ENCODE peak calls at places on chromosomes 7 and 10, in eight cellular contexts. One of them, this sample, is unnamed.

GRCh38 chr7:27147211-27148030 is at the start of gene HOXA6:
- DNase-seq in Jurkat, Clone E6-1: no peak
- DNase-seq in body of pancreas: peak; percentile 63
- DNase-seq in IMR-90: peak; percentile 67
- DNase-seq in psoas muscle: peak; percentile 78
- DNase-seq in CD8-positive, alpha-beta memory T cell: no peak
- DNase-seq in vagina: peak; percentile 85
- DNase-seq in esophagus squamous epithelium: no peak
- DNase-seq in this sample: no peak

GRCh38 chr10:49096890-49097445 is 18.4 kb downstream of the VSTM4 start:
- DNase-seq in Jurkat, Clone E6-1: no peak
- DNase-seq in vagina: peak; percentile 62
- DNase-seq in esophagus squamous epithelium: no peak
- DNase-seq in psoas muscle: no peak
- DNase-seq in body of pancreas: no peak
- DNase-seq in CD8-positive, alpha-beta memory T cell: no peak
- DNase-seq in IMR-90: no peak
- DNase-seq in this sample: no peak

GRCh38 chr7:66146701-66147100 is 32.1 kb downstream of the CRCP start:
- DNase-seq in CD8-positive, alpha-beta memory T cell: no peak
- DNase-seq in IMR-90: peak; percentile 63
- DNase-seq in esophagus squamous epithelium: no peak
- DNase-seq in body of pancreas: no peak
- DNase-seq in psoas muscle: no peak
- DNase-seq in vagina: no peak
- DNase-seq in Jurkat, Clone E6-1: no peak
- DNase-seq in this sample: no peak

GRCh38 chr10:9786101-9786500 is 1231.6 kb upstream of the CELF2 start:
- DNase-seq in CD8-positive, alpha-beta memory T cell: no peak
- DNase-seq in Jurkat, Clone E6-1: no peak
- DNase-seq in psoas muscle: no peak
- DNase-seq in vagina: no peak
- DNase-seq in IMR-90: peak; percentile 69
- DNase-seq in body of pancreas: no peak
- DNase-seq in esophagus squamous epithelium: no peak
- DNase-seq in this sample: no peak

GRCh38 chr10:22737587-22737986 is 23.2 kb upstream of the PIP4K2A start:
- DNase-seq in body of pancreas: no peak
- DNase-seq in Jurkat, Clone E6-1: no peak
- DNase-seq in vagina: no peak
- DNase-seq in CD8-positive, alpha-beta memory T cell: no peak
- DNase-seq in psoas muscle: peak; percentile 53
- DNase-seq in esophagus squamous epithelium: no peak
- DNase-seq in IMR-90: peak; percentile 81
- DNase-seq in this sample: no peak

GRCh38 chr10:46296629-46297275 is 10.0 kb downstream of the ANTXRL start:
- DNase-seq in IMR-90: no peak
- DNase-seq in body of pancreas: no peak
- DNase-seq in vagina: no peak
- DNase-seq in CD8-positive, alpha-beta memory T cell: no peak
- DNase-seq in esophagus squamous epithelium: no peak
- DNase-seq in Jurkat, Clone E6-1: no peak
- DNase-seq in psoas muscle: no peak
- DNase-seq in this sample: peak; percentile 56

GRCh38 chr10:118042827-118043242 is 3.9 kb downstream of the RAB11FIP2 start:
- DNase-seq in Jurkat, Clone E6-1: no peak
- DNase-seq in IMR-90: no peak
- DNase-seq in vagina: no peak
- DNase-seq in CD8-positive, alpha-beta memory T cell: no peak
- DNase-seq in esophagus squamous epithelium: no peak
- DNase-seq in psoas muscle: no peak
- DNase-seq in body of pancreas: peak; percentile 15
- DNase-seq in this sample: no peak

GRCh38 chr10:132671171-132672154 is 114.5 kb downstream of the NKX6-2 start:
- DNase-seq in psoas muscle: no peak
- DNase-seq in esophagus squamous epithelium: no peak
- DNase-seq in body of pancreas: peak; percentile 8
- DNase-seq in IMR-90: no peak
- DNase-seq in Jurkat, Clone E6-1: no peak
- DNase-seq in CD8-positive, alpha-beta memory T cell: no peak
- DNase-seq in vagina: no peak
- DNase-seq in this sample: peak; percentile 26

GRCh38 chr10:17588420-17588819 is 28.8 kb downstream of the HACD1 start:
- DNase-seq in psoas muscle: no peak
- DNase-seq in IMR-90: no peak
- DNase-seq in CD8-positive, alpha-beta memory T cell: no peak
- DNase-seq in body of pancreas: no peak
- DNase-seq in Jurkat, Clone E6-1: no peak
- DNase-seq in esophagus squamous epithelium: no peak
- DNase-seq in vagina: no peak
- DNase-seq in this sample: no peak

GRCh38 chr10:12684784-12685183 is 316.7 kb downstream of the CCDC3 start:
- DNase-seq in esophagus squamous epithelium: no peak
- DNase-seq in body of pancreas: no peak
- DNase-seq in IMR-90: no peak
- DNase-seq in psoas muscle: no peak
- DNase-seq in vagina: no peak
- DNase-seq in CD8-positive, alpha-beta memory T cell: no peak
- DNase-seq in Jurkat, Clone E6-1: no peak
- DNase-seq in this sample: no peak

GRCh38 chr10:100101526-100102076 is 19.9 kb upstream of the CPN1 start:
- DNase-seq in CD8-positive, alpha-beta memory T cell: no peak
- DNase-seq in IMR-90: peak; percentile 6
- DNase-seq in psoas muscle: no peak
- DNase-seq in esophagus squamous epithelium: no peak
- DNase-seq in body of pancreas: no peak
- DNase-seq in vagina: no peak
- DNase-seq in Jurkat, Clone E6-1: no peak
- DNase-seq in this sample: no peak

GRCh38 chr10:58641095-58641531 is 128.4 kb downstream of the BICC1 start:
- DNase-seq in IMR-90: peak; percentile 92
- DNase-seq in Jurkat, Clone E6-1: no peak
- DNase-seq in body of pancreas: no peak
- DNase-seq in CD8-positive, alpha-beta memory T cell: no peak
- DNase-seq in psoas muscle: no peak
- DNase-seq in esophagus squamous epithelium: no peak
- DNase-seq in vagina: no peak
- DNase-seq in this sample: peak; percentile 66

GRCh38 chr10:121553861-121554264 is 44.4 kb downstream of the FGFR2 start:
- DNase-seq in psoas muscle: no peak
- DNase-seq in body of pancreas: peak; percentile 74
- DNase-seq in esophagus squamous epithelium: no peak
- DNase-seq in vagina: no peak
- DNase-seq in Jurkat, Clone E6-1: no peak
- DNase-seq in IMR-90: no peak
- DNase-seq in CD8-positive, alpha-beta memory T cell: no peak
- DNase-seq in this sample: peak; percentile 74

GRCh38 chr10:123494409-123494808 is 171.7 kb upstream of the GPR26 start:
- DNase-seq in CD8-positive, alpha-beta memory T cell: no peak
- DNase-seq in vagina: no peak
- DNase-seq in IMR-90: no peak
- DNase-seq in Jurkat, Clone E6-1: no peak
- DNase-seq in psoas muscle: no peak
- DNase-seq in body of pancreas: no peak
- DNase-seq in esophagus squamous epithelium: no peak
- DNase-seq in this sample: no peak

GRCh38 chr7:33852838-33853237 is 52.5 kb upstream of the BMPER start:
- DNase-seq in Jurkat, Clone E6-1: no peak
- DNase-seq in esophagus squamous epithelium: no peak
- DNase-seq in vagina: no peak
- DNase-seq in psoas muscle: no peak
- DNase-seq in IMR-90: no peak
- DNase-seq in body of pancreas: no peak
- DNase-seq in CD8-positive, alpha-beta memory T cell: no peak
- DNase-seq in this sample: no peak

GRCh38 chr7:35258125-35258890 is 4.4 kb upstream of the TBX20 start:
- DNase-seq in body of pancreas: no peak
- DNase-seq in CD8-positive, alpha-beta memory T cell: no peak
- DNase-seq in IMR-90: no peak
- DNase-seq in Jurkat, Clone E6-1: no peak
- DNase-seq in vagina: no peak
- DNase-seq in psoas muscle: no peak
- DNase-seq in esophagus squamous epithelium: no peak
- DNase-seq in this sample: no peak

GRCh38 chr10:125824736-125825135 is 1.4 kb downstream of the BCCIP start:
- DNase-seq in IMR-90: peak; percentile 61
- DNase-seq in psoas muscle: no peak
- DNase-seq in CD8-positive, alpha-beta memory T cell: no peak
- DNase-seq in esophagus squamous epithelium: no peak
- DNase-seq in body of pancreas: no peak
- DNase-seq in Jurkat, Clone E6-1: no peak
- DNase-seq in vagina: no peak
- DNase-seq in this sample: no peak

GRCh38 chr7:83732305-83732704 is 83.4 kb upstream of the SEMA3E start:
- DNase-seq in Jurkat, Clone E6-1: peak; percentile 61
- DNase-seq in psoas muscle: no peak
- DNase-seq in vagina: no peak
- DNase-seq in CD8-positive, alpha-beta memory T cell: no peak
- DNase-seq in body of pancreas: no peak
- DNase-seq in esophagus squamous epithelium: no peak
- DNase-seq in IMR-90: no peak
- DNase-seq in this sample: no peak

GRCh38 chr7:155795401-155795800 is 16.9 kb downstream of the SHH start:
- DNase-seq in IMR-90: no peak
- DNase-seq in esophagus squamous epithelium: no peak
- DNase-seq in psoas muscle: no peak
- DNase-seq in CD8-positive, alpha-beta memory T cell: no peak
- DNase-seq in vagina: no peak
- DNase-seq in body of pancreas: no peak
- DNase-seq in Jurkat, Clone E6-1: no peak
- DNase-seq in this sample: no peak

GRCh38 chr10:55370021-55370420 is 569.0 kb upstream of the PCDH15 start:
- DNase-seq in Jurkat, Clone E6-1: no peak
- DNase-seq in CD8-positive, alpha-beta memory T cell: no peak
- DNase-seq in body of pancreas: no peak
- DNase-seq in vagina: no peak
- DNase-seq in psoas muscle: no peak
- DNase-seq in IMR-90: no peak
- DNase-seq in esophagus squamous epithelium: no peak
- DNase-seq in this sample: no peak

DNA sequence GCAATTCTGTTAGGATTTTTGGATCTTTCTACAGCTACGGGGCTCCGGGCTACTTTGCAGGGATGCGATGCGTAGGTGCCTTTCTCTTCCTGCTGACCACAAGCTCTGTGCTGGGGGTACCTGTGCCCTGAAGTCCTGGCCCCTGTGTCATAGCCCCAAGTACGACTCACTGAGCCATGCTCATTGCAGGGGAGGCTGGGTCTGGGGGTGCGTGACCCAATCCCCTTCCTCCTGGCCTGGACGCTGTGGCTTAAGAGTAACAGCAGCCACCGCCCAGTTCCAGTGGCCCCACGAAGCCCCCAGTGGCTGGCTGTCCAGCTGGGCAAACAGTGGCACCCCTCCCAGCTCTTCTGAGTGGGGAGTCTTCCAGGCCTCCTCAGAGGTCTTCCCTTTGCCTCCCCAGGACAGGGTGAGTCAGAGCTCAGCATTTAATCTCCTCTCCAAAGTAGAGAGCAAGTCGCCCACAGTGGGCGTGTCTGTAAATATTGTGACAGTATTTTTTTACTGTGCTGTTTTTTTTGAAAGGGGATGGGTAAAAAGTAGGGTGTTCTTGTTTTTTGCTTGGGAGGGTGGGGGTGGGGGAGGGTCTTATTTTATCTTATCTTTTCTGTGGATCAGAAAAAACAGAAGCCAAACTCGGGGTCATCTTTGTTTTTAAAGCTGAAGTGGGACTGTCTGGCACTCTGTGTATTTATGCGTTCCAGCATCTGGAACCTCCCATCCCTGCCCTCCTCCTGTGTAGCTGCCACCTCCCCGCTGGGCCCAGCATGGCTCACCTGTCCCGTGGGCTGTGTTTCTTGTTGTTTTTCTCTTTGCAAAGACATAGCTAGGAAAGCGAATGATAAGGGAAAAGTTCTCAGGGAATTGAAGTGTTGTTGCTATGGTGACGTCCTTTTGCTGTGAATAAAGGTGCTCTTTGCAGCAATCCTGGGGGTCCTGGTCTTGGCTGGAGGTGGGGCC is 8.2 kb downstream of the LFNG start:
- DNase-seq in vagina: no peak
- DNase-seq in Jurkat, Clone E6-1: no peak
- DNase-seq in IMR-90: peak; percentile 66
- DNase-seq in psoas muscle: peak; percentile 36
- DNase-seq in esophagus squamous epithelium: no peak
- DNase-seq in body of pancreas: peak; percentile 72
- DNase-seq in CD8-positive, alpha-beta memory T cell: no peak
- DNase-seq in this sample: peak; percentile 34
- H3K4me3 ChIP-seq in vagina: no peak overlapping the region
- H3K4me3 ChIP-seq in Jurkat, Clone E6-1: no peak overlapping the region
- H3K4me3 ChIP-seq in IMR-90: no peak overlapping the region
- H3K4me3 ChIP-seq in psoas muscle: no peak overlapping the region
- H3K4me3 ChIP-seq in esophagus squamous epithelium: no peak overlapping the region
- H3K4me3 ChIP-seq in body of pancreas: no peak overlapping the region
- H3K4me3 ChIP-seq in CD8-positive, alpha-beta memory T cell: peak overlapping the region; percentile 25
- H3K4me3 ChIP-seq in this sample: no peak overlapping the region

DNA sequence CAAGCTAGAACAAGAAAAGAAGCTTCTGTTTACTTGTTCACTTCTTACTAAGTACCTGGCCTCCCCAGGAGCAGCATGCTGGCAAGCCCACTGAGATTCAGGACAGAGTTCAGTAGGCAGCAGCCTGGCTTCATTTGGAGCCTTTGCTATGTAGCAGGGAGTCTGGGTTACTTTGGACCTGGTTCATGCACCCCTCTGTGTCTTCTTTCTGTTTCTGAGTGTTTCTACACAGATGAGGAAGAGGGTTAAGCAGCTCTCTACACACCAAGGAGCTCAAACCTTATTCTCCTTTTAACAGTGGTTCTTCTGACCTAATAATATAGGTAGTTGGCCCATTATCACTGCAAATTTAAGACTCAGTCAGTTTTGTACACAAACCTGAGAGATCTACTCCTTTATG is 152.9 kb downstream of the ARID5B start:
- DNase-seq in Jurkat, Clone E6-1: no peak
- DNase-seq in psoas muscle: no peak
- DNase-seq in IMR-90: no peak
- DNase-seq in body of pancreas: no peak
- DNase-seq in CD8-positive, alpha-beta memory T cell: no peak
- DNase-seq in esophagus squamous epithelium: no peak
- DNase-seq in vagina: no peak
- DNase-seq in this sample: no peak
- H3K4me3 ChIP-seq in Jurkat, Clone E6-1: no peak overlapping the region
- H3K4me3 ChIP-seq in psoas muscle: peak overlapping the region; percentile 83
- H3K4me3 ChIP-seq in IMR-90: peak overlapping the region; percentile 31
- H3K4me3 ChIP-seq in body of pancreas: no peak overlapping the region
- H3K4me3 ChIP-seq in CD8-positive, alpha-beta memory T cell: no peak overlapping the region
- H3K4me3 ChIP-seq in esophagus squamous epithelium: peak overlapping the region; percentile 71
- H3K4me3 ChIP-seq in vagina: peak overlapping the region; percentile 4
- H3K4me3 ChIP-seq in this sample: no peak overlapping the region

GRCh38 chr7:150380463-150380862 is 1.3 kb downstream of the ZNF775 start:
- DNase-seq in Jurkat, Clone E6-1: no peak
- DNase-seq in CD8-positive, alpha-beta memory T cell: no peak
- DNase-seq in esophagus squamous epithelium: no peak
- DNase-seq in vagina: no peak
- DNase-seq in body of pancreas: no peak
- DNase-seq in IMR-90: no peak
- DNase-seq in psoas muscle: no peak
- DNase-seq in this sample: no peak
- H3K4me3 ChIP-seq in Jurkat, Clone E6-1: peak overlapping the region; percentile 88
- H3K4me3 ChIP-seq in CD8-positive, alpha-beta memory T cell: peak overlapping the region; percentile 95
- H3K4me3 ChIP-seq in esophagus squamous epithelium: peak overlapping the region; percentile 96
- H3K4me3 ChIP-seq in vagina: no peak overlapping the region
- H3K4me3 ChIP-seq in body of pancreas: no peak overlapping the region
- H3K4me3 ChIP-seq in IMR-90: no peak overlapping the region
- H3K4me3 ChIP-seq in psoas muscle: peak overlapping the region; percentile 95
- H3K4me3 ChIP-seq in this sample: no peak overlapping the region

GRCh38 chr10:71707240-71707789 is 12.3 kb downstream of the C10orf105 start:
- DNase-seq in body of pancreas: no peak
- DNase-seq in vagina: no peak
- DNase-seq in psoas muscle: no peak
- DNase-seq in CD8-positive, alpha-beta memory T cell: no peak
- DNase-seq in esophagus squamous epithelium: no peak
- DNase-seq in IMR-90: no peak
- DNase-seq in Jurkat, Clone E6-1: no peak
- DNase-seq in this sample: no peak
- H3K4me3 ChIP-seq in body of pancreas: no peak overlapping the region
- H3K4me3 ChIP-seq in vagina: no peak overlapping the region
- H3K4me3 ChIP-seq in psoas muscle: no peak overlapping the region
- H3K4me3 ChIP-seq in CD8-positive, alpha-beta memory T cell: no peak overlapping the region
- H3K4me3 ChIP-seq in esophagus squamous epithelium: no peak overlapping the region
- H3K4me3 ChIP-seq in IMR-90: no peak overlapping the region
- H3K4me3 ChIP-seq in Jurkat, Clone E6-1: no peak overlapping the region
- H3K4me3 ChIP-seq in this sample: no peak overlapping the region